ENCODE peak calls at places on chromosomes 7 and 10, in seven cellular contexts. H is choroid plexus epithelial cell, A is uterus, T is WTC11, Z is transverse colon, V is AG04449, D is SK-N-SH. N is an unnamed sample.

GRCh38 chr7:2926120-2926897 is 82.2 kb upstream of the GNA12 start:
- DNase-seq in A (no peak), D (peak), V (no peak), T (peak), H (no peak), Z (no peak), N (no peak)

GRCh38 chr10:28558923-28559508 is 26.1 kb downstream of the WAC start:
- DNase-seq in T (no peak), Z (no peak), V (no peak), H (peak), A (no peak), D (no peak), N (no peak)

GRCh38 chr7:142788303-142789286 is 17.8 kb downstream of the PRSS2 start:
- DNase-seq in A (no peak), D (no peak), T (no peak), V (no peak), Z (no peak), H (no peak), N (no peak)

GRCh38 chr7:27756298-27756697 is 16.3 kb downstream of the TAX1BP1 start:
- DNase-seq in Z (no peak), A (no peak), D (no peak), H (no peak), T (no peak), V (no peak), N (no peak)

GRCh38 chr7:70600993-70601392 is 531.0 kb upstream of the GALNT17 start:
- DNase-seq in T (no peak), Z (no peak), D (no peak), H (no peak), V (no peak), A (no peak), N (no peak)

GRCh38 chr7:2787251-2787968 is 56.7 kb downstream of the GNA12 start:
- DNase-seq in T (no peak), V (no peak), Z (no peak), H (no peak), D (no peak), A (no peak), N (no peak)

GRCh38 chr10:92699518-92700272 is 9.9 kb downstream of the HHEX start:
- DNase-seq in A (no peak), T (peak), V (no peak), D (peak), H (peak), Z (peak), N (no peak)

GRCh38 chr7:8719102-8719501 is 285.7 kb downstream of the NXPH1 start:
- DNase-seq in Z (no peak), A (no peak), H (no peak), D (no peak), T (no peak), V (no peak), N (no peak)

GRCh38 chr10:128113026-128113425 is 13.2 kb downstream of the MKI67 start:
- DNase-seq in D (no peak), T (no peak), A (no peak), V (no peak), Z (no peak), H (no peak), N (no peak)

GRCh38 chr7:98178762-98179490 is 32.3 kb upstream of the BHLHA15 start:
- DNase-seq in D (no peak), H (no peak), Z (no peak), V (no peak), T (no peak), A (no peak), N (no peak)

GRCh38 chr10:69516548-69517195 is 56.5 kb downstream of the NEUROG3 start:
- DNase-seq in A (no peak), H (no peak), V (no peak), D (no peak), Z (no peak), T (no peak), N (no peak)

GRCh38 chr7:128919881-128920789 is 9.6 kb upstream of the KCP start:
- DNase-seq in Z (no peak), H (no peak), A (no peak), D (peak), V (no peak), T (no peak), N (no peak)

GRCh38 chr10:101745074-101745690 is 30.7 kb downstream of the FGF8 start:
- DNase-seq in T (no peak), D (no peak), A (no peak), V (no peak), H (no peak), Z (no peak), N (no peak)

GRCh38 chr7:44398953-44399574 is 73.7 kb upstream of the CAMK2B start:
- DNase-seq in D (no peak), H (peak), V (no peak), A (no peak), Z (no peak), T (no peak), N (no peak)

GRCh38 chr7:94436018-94436604 is 41.4 kb downstream of the COL1A2 start:
- DNase-seq in T (peak), A (peak), D (peak), H (peak), Z (peak), V (no peak), N (peak)

GRCh38 chr10:4670737-4671136 is 155.3 kb upstream of the AKR1E2 start:
- DNase-seq in D (no peak), H (no peak), V (no peak), Z (no peak), A (no peak), T (no peak), N (no peak)

GRCh38 chr7:135584362-135585353 is 26.9 kb downstream of the NUP205 start:
- DNase-seq in A (no peak), T (no peak), Z (no peak), V (no peak), H (peak), D (no peak), N (no peak)

GRCh38 chr7:48140001-48140681 is 31.1 kb upstream of the ABCA13 start:
- DNase-seq in Z (peak), H (peak), A (no peak), V (no peak), T (no peak), D (no peak), N (no peak)

GRCh38 chr7:48141551-48141950 is 29.7 kb upstream of the ABCA13 start:
- DNase-seq in T (no peak), D (no peak), A (no peak), Z (no peak), V (no peak), H (no peak), N (no peak)

GRCh38 chr7:48144291-48144768 is 26.9 kb upstream of the ABCA13 start:
- DNase-seq in Z (peak), V (no peak), H (peak), D (no peak), T (no peak), A (no peak), N (no peak)

DNA sequence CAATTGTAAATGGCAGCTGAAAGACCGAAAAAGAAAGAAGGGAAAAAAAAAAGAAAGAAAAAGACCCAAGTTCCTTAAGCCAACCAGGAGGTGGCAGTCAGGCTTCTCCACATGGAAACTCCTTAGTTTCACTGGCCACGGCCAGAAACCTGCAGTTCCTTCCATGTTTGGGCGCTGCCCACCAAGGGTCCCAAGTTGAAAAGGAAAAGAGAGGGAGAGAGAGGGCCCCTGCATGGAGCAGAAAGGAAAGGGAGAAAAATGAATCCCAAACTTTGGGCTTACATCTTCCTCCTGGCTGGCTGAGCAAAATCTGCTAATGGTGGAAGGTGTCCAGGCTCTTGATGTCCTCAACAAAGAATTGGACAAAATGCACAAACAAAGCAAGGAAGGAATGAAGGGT is 31.8 kb upstream of the ABCA13 start:
- DNase-seq in T (peak), D (no peak), Z (peak), H (peak), V (no peak), A (no peak), N (no peak)
- TF ChIP-seq CTCF in T (no peak), D (peak), Z (peak), H (peak), V (peak), A (no peak), N (no peak)

GRCh38 chr7:127396184-127396583 is 3.7 kb upstream of the ZNF800 start:
- DNase-seq in D (no peak), V (no peak), Z (no peak), H (peak), T (no peak), A (no peak), N (no peak)
- TF ChIP-seq CTCF in D (no peak), V (no peak), Z (no peak), H (peak), T (no peak), A (no peak), N (no peak)

DNA sequence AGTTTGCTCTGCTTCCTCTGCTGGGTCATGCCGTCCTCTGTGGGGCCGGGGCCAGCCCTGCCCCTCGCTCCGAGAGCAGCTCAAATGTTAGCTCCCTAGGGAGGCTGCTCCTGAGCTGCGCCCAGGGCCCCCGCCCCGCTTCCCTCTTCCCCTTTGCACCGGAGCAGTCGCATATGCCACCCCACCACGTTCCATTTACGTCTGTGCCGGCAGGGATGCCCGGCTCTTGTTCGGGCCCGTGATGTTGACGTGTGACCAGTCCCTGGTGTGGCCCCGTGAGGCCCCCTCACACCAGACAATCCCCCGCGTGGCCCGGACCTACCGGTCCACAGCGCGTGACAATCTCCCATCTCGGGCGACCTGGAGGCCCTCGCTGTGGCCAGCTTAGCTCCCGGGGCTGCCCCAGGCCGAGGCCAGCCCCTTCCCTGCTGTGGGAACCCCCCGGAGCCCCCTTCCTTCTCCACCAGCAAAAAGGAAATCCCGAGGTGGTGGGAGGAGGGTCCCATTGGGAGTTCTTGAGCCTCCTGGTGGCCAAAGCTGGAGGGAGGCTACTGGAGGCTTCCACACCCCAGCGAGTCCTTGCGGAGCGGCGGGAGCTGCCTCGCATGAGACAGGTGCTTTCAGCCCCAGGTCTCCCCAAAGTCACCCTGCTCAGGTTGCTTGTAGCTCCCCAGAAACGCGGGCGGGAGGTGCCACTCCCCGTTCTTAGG is 15.2 kb downstream of the FAM20C start:
- DNase-seq in D (no peak), A (no peak), H (no peak), V (no peak), T (peak), Z (no peak), N (no peak)
- TF ChIP-seq CTCF in D (peak), A (no peak), H (peak), V (peak), T (no peak), Z (no peak), N (no peak)

GRCh38 chr10:66239062-66239461 is 686.8 kb upstream of the LRRTM3 start:
- DNase-seq in T (no peak), D (no peak), V (no peak), A (no peak), Z (no peak), H (no peak), N (no peak)

GRCh38 chr10:66246177-66246576 is 679.7 kb upstream of the LRRTM3 start:
- DNase-seq in V (no peak), H (no peak), D (no peak), Z (no peak), T (no peak), A (no peak), N (no peak)

GRCh38 chr10:66242885-66243284 is 683.0 kb upstream of the LRRTM3 start:
- DNase-seq in H (no peak), V (no peak), Z (no peak), A (no peak), D (no peak), T (no peak), N (no peak)

DNA sequence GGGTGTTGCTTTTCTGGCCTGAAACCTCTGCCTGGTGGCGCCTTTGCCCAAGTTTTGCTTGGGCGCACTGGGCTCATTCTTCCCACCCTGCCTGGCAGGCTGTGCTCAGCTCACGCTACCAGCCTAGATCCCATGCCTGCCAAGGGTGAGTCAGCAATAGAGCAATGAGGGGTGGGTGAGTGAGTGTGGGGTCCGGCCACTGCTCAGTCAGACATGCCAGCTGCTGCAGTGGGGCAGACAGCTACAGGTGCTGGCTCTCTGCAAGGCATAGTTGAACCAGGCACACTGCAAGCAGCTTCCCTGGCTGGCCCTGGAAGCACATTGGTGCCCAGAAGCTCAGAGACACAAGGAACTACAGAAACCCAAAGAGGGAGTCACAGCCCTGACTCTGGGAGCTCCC is 680.9 kb upstream of the LRRTM3 start:
- DNase-seq in V (no peak), A (no peak), D (no peak), H (no peak), Z (no peak), T (no peak), N (no peak)
- TF ChIP-seq CTCF in V (no peak), A (no peak), D (no peak), H (no peak), Z (no peak), T (no peak), N (no peak)

GRCh38 chr7:105267244-105267643 is 121.5 kb downstream of the SRPK2 start:
- DNase-seq in D (no peak), A (no peak), V (no peak), Z (no peak), H (peak), T (no peak), N (no peak)

GRCh38 chr7:105268511-105269392 is 120.0 kb downstream of the SRPK2 start:
- DNase-seq in Z (no peak), T (no peak), A (no peak), V (peak), H (peak), D (peak), N (no peak)

GRCh38 chr7:105270117-105270516 is 118.6 kb downstream of the SRPK2 start:
- DNase-seq in A (no peak), T (peak), D (no peak), H (no peak), V (no peak), Z (no peak), N (no peak)

GRCh38 chr7:105269397-105269796 is 119.3 kb downstream of the SRPK2 start:
- DNase-seq in A (no peak), T (no peak), H (peak), Z (no peak), V (no peak), D (no peak), N (no peak)

DNA sequence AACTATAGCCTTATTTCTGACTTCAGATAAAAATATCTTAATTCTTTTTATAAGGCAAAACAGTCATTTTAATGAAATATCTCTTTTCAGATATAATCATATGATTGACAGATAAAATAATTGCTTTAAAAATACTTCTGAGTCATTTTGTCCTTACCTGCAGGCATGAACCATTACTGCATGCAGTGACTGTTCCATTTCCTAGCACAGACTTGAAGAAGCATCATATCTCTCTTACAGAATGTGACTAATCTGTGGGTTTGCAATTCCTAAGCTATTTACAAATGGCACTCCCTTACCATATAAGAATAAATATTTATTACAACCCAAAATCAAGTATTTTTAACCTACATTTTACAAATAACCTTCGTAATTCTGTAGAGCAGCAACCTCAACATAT is 120.7 kb downstream of the SRPK2 start:
- DNase-seq in Z (no peak), V (peak), D (peak), H (peak), T (no peak), A (no peak), N (no peak)
- TF ChIP-seq CTCF in Z (no peak), V (no peak), D (no peak), H (no peak), T (no peak), A (no peak), N (no peak)

GRCh38 chr7:116421298-116421697 is 78.2 kb upstream of the CAV2 start:
- DNase-seq in V (no peak), A (no peak), Z (no peak), H (no peak), D (no peak), T (no peak), N (no peak)
- TF ChIP-seq CTCF in V (no peak), A (no peak), Z (no peak), H (no peak), D (no peak), T (no peak), N (no peak)

GRCh38 chr7:66860767-66861166 is 60.3 kb upstream of the TMEM248 start:
- DNase-seq in T (no peak), D (no peak), V (no peak), H (no peak), A (no peak), Z (no peak), N (no peak)

GRCh38 chr7:66865290-66865864 is 55.6 kb upstream of the TMEM248 start:
- DNase-seq in T (no peak), H (no peak), V (no peak), Z (no peak), A (no peak), D (no peak), N (no peak)

GRCh38 chr7:66859339-66859738 is 61.7 kb upstream of the TMEM248 start:
- DNase-seq in A (no peak), V (no peak), H (no peak), T (no peak), Z (no peak), D (no peak), N (no peak)

GRCh38 chr7:66859794-66860645 is 61.0 kb upstream of the TMEM248 start:
- DNase-seq in Z (no peak), A (no peak), H (peak), V (no peak), D (no peak), T (no peak), N (no peak)
- TF ChIP-seq CTCF in Z (no peak), A (no peak), H (no peak), V (no peak), D (no peak), T (no peak), N (no peak)

GRCh38 chr10:33489606-33490176 is 155.2 kb upstream of the NRP1 start:
- DNase-seq in A (peak), T (no peak), H (no peak), D (no peak), V (no peak), Z (no peak), N (no peak)
- TF ChIP-seq CTCF in A (no peak), T (no peak), H (no peak), D (no peak), V (no peak), Z (no peak), N (no peak)